ENCODE peak calls at places on chromosomes 6 and 20, in four cellular contexts. D is HT-29; U is foreskin fibroblast; G is stimulated activated CD8-positive, alpha-beta memory T cell treated with anti-CD3 and anti-CD28 coated beads, Interleukin-2, amount 100 ng/mL, for 1 hour. F is an unnamed sample.

GRCh38 chr20:2237059-2237458 is 58.7 kb upstream of the TGM3 start:
- DNase-seq in D (peak; percentile 16), G (no peak), U (peak; percentile 99), F (no peak)

GRCh38 chr6:20630617-20631448 is 96.6 kb downstream of the CDKAL1 start:
- DNase-seq in G (no peak), D (peak; percentile 80), U (no peak), F (no peak)

GRCh38 chr20:24980321-24981053 is 12.1 kb downstream of the APMAP start:
- DNase-seq in U (no peak), G (no peak), D (no peak), F (no peak)

GRCh38 chr6:152142116-152142515 is 334.6 kb downstream of the ESR1 start:
- DNase-seq in G (no peak), U (no peak), D (no peak), F (no peak)

GRCh38 chr20:55160996-55161395 is 685.6 kb downstream of the DOK5 start:
- DNase-seq in U (no peak), D (no peak), G (no peak), F (no peak)

GRCh38 chr6:136600818-136601217 is 50.6 kb upstream of the MAP7 start:
- DNase-seq in G (no peak), D (no peak), U (peak; percentile 50), F (no peak)

GRCh38 chr6:141562181-141562800 is 570.4 kb upstream of the GJE1 start:
- DNase-seq in G (no peak), D (peak; percentile 66), U (peak; percentile 40), F (no peak)

GRCh38 chr6:1110164-1110563 is 201.7 kb upstream of the FOXQ1 start:
- DNase-seq in D (peak; percentile 53), U (peak; percentile 58), G (no peak), F (no peak)

GRCh38 chr6:30515106-30515505 is 25.8 kb downstream of the HLA-E start:
- DNase-seq in D (no peak), U (no peak), G (no peak), F (no peak)

GRCh38 chr6:89082439-89082838 is 1.9 kb downstream of the PNRC1 start:
- DNase-seq in D (peak; percentile 35), G (no peak), U (no peak), F (no peak)

GRCh38 chr6:150444308-150444707 is 75.5 kb downstream of the IYD start:
- DNase-seq in U (no peak), G (no peak), D (no peak), F (no peak)

GRCh38 chr20:1894471-1894950 is 696 bp upstream of the SIRPA start:
- DNase-seq in U (peak; percentile 86), G (no peak), D (no peak), F (no peak)

GRCh38 chr20:17281478-17281877 is 54.6 kb downstream of the PCSK2 start:
- DNase-seq in U (no peak), D (peak; percentile 61), G (no peak), F (no peak)

GRCh38 chr6:19892250-19892649 is 55.1 kb downstream of the ID4 start:
- DNase-seq in G (no peak), D (peak; percentile 87), U (no peak), F (no peak)

GRCh38 chr6:146968041-146968760 is 236.0 kb upstream of the STXBP5 start:
- DNase-seq in D (peak; percentile 71), G (no peak), U (peak; percentile 92), F (no peak)

GRCh38 chr20:58938078-58938477 is 43.0 kb upstream of the NELFCD start:
- DNase-seq in U (no peak), D (no peak), G (no peak), F (no peak)

GRCh38 chr6:14730654-14731053 is 515.2 kb upstream of the JARID2 start:
- DNase-seq in U (peak; percentile 73), D (no peak), G (no peak), F (no peak)

GRCh38 chr6:113690255-113690956 is 166.7 kb upstream of the MARCKS start:
- DNase-seq in D (peak; percentile 40), G (no peak), U (peak; percentile 89), F (no peak)

GRCh38 chr6:39054577-39055142 is 6.1 kb downstream of the GLP1R start:
- DNase-seq in U (no peak), D (no peak), G (no peak), F (no peak)

GRCh38 chr20:32980131-32980941 is 23.9 kb downstream of the SUN5 start:
- DNase-seq in U (no peak), D (no peak), G (no peak), F (no peak)

GRCh38 chr6:32785781-32786533 is 22.6 kb upstream of the HLA-DQB2 start:
- DNase-seq in G (no peak), U (peak; percentile 65), D (peak; percentile 59), F (no peak)

GRCh38 chr6:54198134-54198533 is 86.9 kb downstream of the MLIP start:
- DNase-seq in U (peak; percentile 27), D (no peak), G (no peak), F (no peak)

GRCh38 chr6:53103993-53104675 is 38.9 kb downstream of the FBXO9 start:
- DNase-seq in D (peak; percentile 80), G (no peak), U (peak; percentile 36), F (no peak)

GRCh38 chr20:20761302-20761701 is 48.9 kb upstream of the RALGAPA2 start:
- DNase-seq in G (no peak), U (no peak), D (no peak), F (no peak)

GRCh38 chr6:77021778-77022177 is 441.5 kb downstream of the HTR1B start:
- DNase-seq in U (no peak), D (no peak), G (no peak), F (no peak)

GRCh38 chr6:16819752-16820151 is 58.5 kb upstream of the ATXN1 start:
- DNase-seq in D (peak; percentile 37), U (peak; percentile 71), G (no peak), F (no peak)

GRCh38 chr6:5671162-5671561 is 335.6 kb downstream of the NRN1 start:
- DNase-seq in U (peak; percentile 58), G (no peak), D (no peak), F (no peak)

GRCh38 chr20:49037962-49038387 is 8.1 kb upstream of the CSE1L start:
- DNase-seq in U (no peak), D (no peak), G (no peak), F (no peak)

GRCh38 chr6:119283214-119283613 is 66.3 kb downstream of the MAN1A1 start:
- DNase-seq in G (no peak), U (no peak), D (no peak), F (no peak)

GRCh38 chr20:4817230-4817671 is 95.5 kb downstream of the PRND start:
- DNase-seq in D (peak; percentile 4), G (no peak), U (peak; percentile 31), F (no peak)

GRCh38 chr6:1607557-1608221 is 2.0 kb upstream of the FOXC1 start:
- DNase-seq in D (no peak), G (no peak), U (peak; percentile 34), F (no peak)

GRCh38 chr6:150004101-150004782 is 21.1 kb downstream of the RAET1L start:
- DNase-seq in U (no peak), D (no peak), G (no peak), F (no peak)

GRCh38 chr6:3229566-3230274 is 2.3 kb upstream of the TUBB2B start:
- DNase-seq in D (no peak), U (no peak), G (no peak), F (no peak)

GRCh38 chr6:163951990-163952389 is 537.5 kb downstream of the QKI start:
- DNase-seq in D (no peak), G (no peak), U (no peak), F (no peak)

GRCh38 chr6:98039876-98040605 is 757.0 kb upstream of the MMS22L start:
- DNase-seq in D (peak; percentile 3), U (no peak), G (no peak), F (no peak)

GRCh38 chr6:15288856-15289255 is 43.0 kb downstream of the JARID2 start:
- DNase-seq in U (no peak), D (no peak), G (no peak), F (no peak)

GRCh38 chr20:39269031-39269461 is 306.9 kb downstream of the DHX35 start:
- DNase-seq in G (no peak), U (peak; percentile 41), D (peak; percentile 63), F (no peak)

GRCh38 chr6:90086517-90086916 is 192.2 kb downstream of the GJA10 start:
- DNase-seq in G (no peak), U (no peak), D (peak; percentile 7), F (no peak)